ENCODE peak calls at places on chromosomes 5 and 9, in four cellular contexts. T, Z, W and Q are unnamed samples.

GRCh38 chr9:99345451-99345850 is 123.4 kb downstream of the SEC61B start:
- DNase-seq in T (no peak), Z (no peak), W (no peak), Q (no peak)

GRCh38 chr5:72380491-72381274 is 60.5 kb downstream of the PTCD2 start:
- DNase-seq in T (no peak), Z (no peak), W (peak; percentile 42), Q (peak; percentile 42)

GRCh38 chr5:96843140-96843539 is 33.2 kb upstream of the ERAP2 start:
- DNase-seq in T (no peak), Z (no peak), W (no peak), Q (no peak)

GRCh38 chr5:137761560-137761959 is 7.4 kb upstream of the HNRNPA0 start:
- DNase-seq in T (no peak), Z (no peak), W (peak; percentile 13), Q (no peak)

GRCh38 chr5:55897905-55898304 is 46.7 kb downstream of the IL31RA start:
- DNase-seq in T (no peak), Z (peak; percentile 83), W (peak; percentile 96), Q (peak; percentile 62)

GRCh38 chr9:15438891-15439290 is 16.2 kb downstream of the SNAPC3 start:
- DNase-seq in T (no peak), Z (no peak), W (no peak), Q (no peak)

GRCh38 chr5:72204946-72205345 is 97.7 kb downstream of the MAP1B start:
- DNase-seq in T (no peak), Z (peak; percentile 18), W (no peak), Q (peak; percentile 58)

GRCh38 chr5:153209687-153210086 is 280.8 kb upstream of the GRIA1 start:
- DNase-seq in T (no peak), Z (no peak), W (no peak), Q (no peak)

GRCh38 chr5:92421937-92422336 is 1038.8 kb upstream of the ARRDC3 start:
- DNase-seq in T (no peak), Z (peak; percentile 26), W (no peak), Q (no peak)

GRCh38 chr9:127162567-127163365 is 40.3 kb upstream of the ANGPTL2 start:
- DNase-seq in T (no peak), Z (no peak), W (no peak), Q (no peak)

GRCh38 chr9:87676976-87677775 is 48.7 kb upstream of the CTSL start:
- DNase-seq in T (no peak), Z (no peak), W (peak; percentile 25), Q (peak; percentile 4)